ENCODE peak calls at places on chromosomes 16 and 17, in five cellular contexts. J is substantia nigra; G is PC-3; R is foreskin keratinocyte; S is CD8-positive, alpha-beta memory T cell. Z is an unnamed sample.

GRCh38 chr17:31393749-31394146 is 2.3 kb downstream of the RAB11FIP4 start:
- DNase-seq in J (no peak), G (no peak), R (no peak), S (no peak), Z (no peak)

GRCh38 chr16:73152731-73153130 is 104.8 kb upstream of the ZFHX3 start:
- DNase-seq in J (no peak), G (no peak), R (no peak), S (no peak), Z (no peak)

GRCh38 chr17:8237886-8238285 is 10.0 kb downstream of the CTC1 start:
- DNase-seq in J (no peak), G (no peak), R (no peak), S (no peak), Z (no peak)

GRCh38 chr17:75625813-75626486 is 7.3 kb upstream of the SMIM5 start:
- DNase-seq in J (no peak), G (peak; percentile 49), R (no peak), S (no peak), Z (no peak)

GRCh38 chr17:45820052-45820780 is 24.5 kb upstream of the SPPL2C start:
- DNase-seq in J (no peak), G (no peak), R (no peak), S (no peak), Z (no peak)

GRCh38 chr17:253091-253846 is 71.8 kb upstream of the DOC2B start:
- DNase-seq in J (no peak), G (no peak), R (no peak), S (no peak), Z (no peak)

GRCh38 chr16:62638964-62639861 is 603.0 kb upstream of the CDH8 start:
- DNase-seq in J (no peak), G (no peak), R (no peak), S (no peak), Z (no peak)

GRCh38 chr16:30651124-30652004 is 604 bp downstream of the PRR14 start:
- DNase-seq in J (peak; percentile 46), G (peak; percentile 64), R (peak; percentile 55), S (peak; percentile 69), Z (no peak)

GRCh38 chr17:68290955-68291835 is at the start of the genes ARSG and SLC16A6:
- DNase-seq in J (peak; percentile 18), G (peak; percentile 82), R (peak; percentile 4), S (peak; percentile 88), Z (no peak)

GRCh38 chr16:20424129-20424866 is 15.0 kb downstream of the ACSM5 start:
- DNase-seq in J (no peak), G (no peak), R (no peak), S (no peak), Z (no peak)

GRCh38 chr16:26963109-26963508 is 103.6 kb upstream of the C16orf82 start:
- DNase-seq in J (no peak), G (no peak), R (no peak), S (no peak), Z (no peak)

GRCh38 chr16:20940864-20941634 is 40.5 kb downstream of the LYRM1 start:
- DNase-seq in J (no peak), G (peak; percentile 2), R (no peak), S (no peak), Z (no peak)

GRCh38 chr16:88434746-88435145 is 18.3 kb upstream of the ZFPM1 start:
- DNase-seq in J (no peak), G (no peak), R (no peak), S (no peak), Z (no peak)

GRCh38 chr17:45848868-45849535 is 4.3 kb downstream of the SPPL2C start:
- DNase-seq in J (peak; percentile 74), G (no peak), R (no peak), S (no peak), Z (no peak)

GRCh38 chr17:61476476-61477203 is 24.4 kb downstream of the TBX4 start:
- DNase-seq in J (no peak), G (no peak), R (no peak), S (no peak), Z (no peak)

GRCh38 chr16:85395207-85395912 is 217.8 kb upstream of the GSE1 start:
- DNase-seq in J (no peak), G (peak; percentile 90), R (peak; percentile 96), S (no peak), Z (peak; percentile 82)

GRCh38 chr16:66478733-66479511 is 51.8 kb downstream of the BEAN1 start:
- DNase-seq in J (peak; percentile 59), G (peak; percentile 78), R (peak; percentile 70), S (peak; percentile 73), Z (no peak)

GRCh38 chr16:31874354-31875111 is 926 bp downstream of the ZNF267 start:
- DNase-seq in J (no peak), G (peak; percentile 50), R (peak; percentile 55), S (peak; percentile 21), Z (no peak)

GRCh38 chr16:79845006-79845733 is 244.6 kb upstream of the MAF start:
- DNase-seq in J (no peak), G (no peak), R (no peak), S (no peak), Z (no peak)

GRCh38 chr17:76417499-76418143 is 33.2 kb downstream of the SPHK1 start:
- DNase-seq in J (no peak), G (no peak), R (peak; percentile 20), S (no peak), Z (no peak)

GRCh38 chr17:76353004-76353598 is 615 bp downstream of the PRPSAP1 start:
- DNase-seq in J (no peak), G (no peak), R (no peak), S (peak; percentile 0), Z (no peak)

GRCh38 chr17:72943826-72944689 is 148.4 kb downstream of the SLC39A11 start:
- DNase-seq in J (no peak), G (no peak), R (no peak), S (no peak), Z (no peak)

GRCh38 chr16:57722651-57723050 is 12.9 kb upstream of the KATNB1 start:
- DNase-seq in J (no peak), G (no peak), R (no peak), S (no peak), Z (no peak)

GRCh38 chr17:78231991-78232759 is 744 bp downstream of the TMEM235 start:
- DNase-seq in J (no peak), G (no peak), R (no peak), S (no peak), Z (no peak)

DNA sequence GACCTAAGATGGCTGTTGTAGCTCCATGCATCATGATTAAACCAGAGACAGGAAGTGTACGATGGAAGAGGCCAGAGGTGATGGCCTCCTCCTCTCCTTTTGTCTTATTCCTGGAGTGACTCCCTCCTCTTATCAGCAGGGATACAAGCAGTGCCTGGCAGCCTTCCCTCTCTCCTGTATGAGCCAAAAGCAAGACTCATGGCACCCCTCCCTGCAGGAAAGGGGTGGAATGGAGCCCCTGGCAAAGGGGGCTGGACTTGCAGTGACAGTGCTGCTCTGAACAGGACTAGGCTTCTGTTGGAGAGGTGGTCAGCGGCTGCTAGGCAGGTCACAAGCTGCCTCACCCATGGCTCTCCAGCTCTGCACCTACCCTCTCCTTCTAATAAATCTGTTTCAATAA is 8.4 kb downstream of the TXNL4B start:
- DNase-seq in J (no peak), G (no peak), R (no peak), S (no peak), Z (no peak)
- H3K27ac ChIP-seq in J (no peak overlapping the region), G (no peak overlapping the region), R (no peak overlapping the region), S (no peak overlapping the region), Z (no peak overlapping the region)

DNA sequence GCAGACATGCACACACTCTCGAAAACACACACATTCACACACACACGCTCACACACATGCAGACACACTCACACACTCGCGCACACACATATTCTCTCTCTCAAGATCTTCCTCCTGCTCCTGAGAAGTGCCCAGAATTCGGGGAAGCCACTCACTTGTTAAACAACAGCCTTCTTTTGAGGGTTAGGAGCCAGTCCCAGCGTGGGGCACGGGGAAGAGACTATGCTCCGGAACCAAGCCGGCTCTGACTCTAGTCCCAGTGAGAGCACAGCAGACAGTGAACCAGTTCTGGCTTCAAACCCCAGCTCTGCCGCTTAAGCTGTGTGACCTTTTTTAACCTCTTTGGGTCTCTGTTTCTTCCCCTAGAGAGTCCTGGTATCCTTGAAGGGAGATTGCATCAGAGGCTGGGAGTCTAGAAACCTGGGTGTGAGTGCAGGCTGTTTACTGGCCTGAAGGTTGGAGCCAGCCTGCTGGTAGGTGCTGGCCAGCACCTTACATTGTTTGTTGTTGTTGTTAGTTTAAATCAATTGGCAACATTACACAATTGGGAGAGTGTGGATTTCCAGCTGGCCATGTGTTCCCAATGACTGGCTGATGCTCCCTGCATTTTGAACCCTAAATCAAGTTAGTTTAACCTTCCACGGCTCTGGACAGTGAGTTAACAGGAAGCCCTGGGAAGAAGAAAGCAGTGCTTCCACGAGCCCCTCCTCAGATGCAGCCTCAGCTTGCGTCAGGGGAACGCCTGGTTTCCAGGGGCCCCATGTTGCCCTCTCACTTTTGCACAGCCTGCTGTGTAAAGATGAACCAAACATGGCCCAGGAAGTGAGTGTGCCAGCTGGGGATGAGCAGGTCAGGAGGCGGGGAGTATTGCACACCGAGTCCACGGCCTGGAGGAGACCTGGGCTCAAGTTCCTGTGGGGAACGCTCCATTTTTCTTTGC is 71.6 kb downstream of the GAS7 start:
- DNase-seq in J (no peak), G (no peak), R (no peak), S (no peak), Z (no peak)
- H3K27ac ChIP-seq in J (peak overlapping the region; percentile 11), G (no peak overlapping the region), R (no peak overlapping the region), S (no peak overlapping the region), Z (no peak overlapping the region)

DNA sequence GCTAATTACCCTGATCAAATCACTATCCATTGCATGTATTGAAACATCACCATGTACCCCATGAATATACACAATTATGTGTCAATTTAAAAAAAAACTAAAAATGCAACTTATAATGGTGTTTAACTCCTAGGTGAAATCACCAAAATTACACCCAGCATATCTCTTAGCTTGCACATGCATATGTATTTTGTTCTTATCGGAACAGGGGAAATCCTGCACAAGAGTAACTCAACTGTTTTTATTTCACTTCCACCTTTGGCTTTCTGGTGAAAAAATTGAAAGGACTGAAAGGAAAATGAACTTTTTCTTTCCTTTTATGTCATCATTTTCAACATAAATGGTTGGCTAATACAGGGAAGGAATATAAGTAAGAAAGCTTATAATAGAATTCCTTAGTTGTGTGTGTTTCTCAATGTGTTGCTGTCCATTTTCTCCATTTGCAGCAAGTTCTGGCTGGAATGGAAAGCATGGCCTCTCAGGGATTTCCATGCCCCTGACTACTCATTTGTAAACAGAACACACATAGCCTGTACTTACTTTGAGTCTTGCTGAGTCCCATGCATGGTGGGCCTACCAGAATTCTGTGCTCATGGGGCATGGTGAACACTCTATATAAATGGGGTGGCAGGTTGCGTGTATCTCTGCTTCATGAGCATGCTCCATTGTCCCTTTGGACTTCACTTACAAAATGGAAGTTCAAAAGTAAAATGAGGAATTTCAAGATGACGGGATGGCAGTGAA is 462.0 kb downstream of the HS3ST3B1 start:
- DNase-seq in J (no peak), G (no peak), R (no peak), S (no peak), Z (no peak)
- H3K27ac ChIP-seq in J (no peak overlapping the region), G (no peak overlapping the region), R (no peak overlapping the region), S (no peak overlapping the region), Z (no peak overlapping the region)

GRCh38 chr17:39782481-39782880 is 44.7 kb downstream of the GRB7 start:
- DNase-seq in J (no peak), G (peak; percentile 51), R (peak; percentile 97), S (no peak), Z (peak; percentile 70)
- H3K27ac ChIP-seq in J (no peak overlapping the region), G (no peak overlapping the region), R (peak overlapping the region; percentile 61), S (no peak overlapping the region), Z (peak overlapping the region; percentile 81)

GRCh38 chr16:82995286-82995926 is 368.6 kb downstream of the CDH13 start:
- DNase-seq in J (no peak), G (no peak), R (no peak), S (no peak), Z (no peak)
- H3K27ac ChIP-seq in J (no peak overlapping the region), G (no peak overlapping the region), R (no peak overlapping the region), S (no peak overlapping the region), Z (peak overlapping the region; percentile 24)

GRCh38 chr16:11742536-11743307 is at the start of gene TXNDC11:
- DNase-seq in J (peak; percentile 99), G (peak; percentile 96), R (peak; percentile 94), S (peak; percentile 100), Z (peak; percentile 81)
- H3K27ac ChIP-seq in J (peak within 1 kb of the TSS; percentile 76), G (peak within 1 kb of the TSS; percentile 69), R (peak within 1 kb of the TSS; percentile 85), S (peak within 1 kb of the TSS; percentile 91), Z (peak within 1 kb of the TSS; percentile 84)

Z was measured in epithelial cell of prostate.